ENCODE peak calls at places on chromosomes 1 and 21, in seven cellular contexts. Q is cardiac muscle cell; U is esophagus squamous epithelium; Y is hepatocyte; D is heart right ventricle; H is CD8-positive, alpha-beta T cell; B is astrocyte. O is an unnamed sample. For H3K4me1 and H3K36me3, the result is how much of the 10 kb centered on the place peaks cover.

GRCh38 chr1:11321656-11322491 is 48.9 kb downstream of the UBIAD1 start:
- DNase-seq in D (no peak), H (no peak), Q (no peak), B (no peak), U (no peak), Y (no peak), O (no peak)

GRCh38 chr1:89600792-89601191 is 32.1 kb upstream of the LRRC8C start:
- DNase-seq in U (no peak), H (no peak), Q (no peak), B (no peak), Y (no peak), D (no peak), O (no peak)

GRCh38 chr1:54838565-54839180 is 37.5 kb upstream of the TTC22 start:
- DNase-seq in Y (no peak), U (no peak), Q (no peak), H (no peak), B (no peak), D (no peak), O (no peak)

GRCh38 chr1:201566529-201566823 is 27.5 kb downstream of the NAV1 start:
- DNase-seq in D (no peak), Q (no peak), Y (no peak), U (no peak), H (no peak), B (no peak), O (no peak)

GRCh38 chr1:41461790-41462679 is 22.4 kb downstream of the EDN2 start:
- DNase-seq in B (peak), U (no peak), H (no peak), Q (peak), Y (peak), D (no peak), O (no peak)

GRCh38 chr1:226002667-226003501 is 3.7 kb upstream of the SDE2 start:
- DNase-seq in H (no peak), U (no peak), Y (peak), Q (peak), D (peak), B (peak), O (peak)

GRCh38 chr1:94799201-94799600 is 21.0 kb upstream of the SLC44A3 start:
- DNase-seq in U (no peak), H (no peak), Y (no peak), B (peak), D (no peak), Q (no peak), O (no peak)

GRCh38 chr1:7253118-7253480 is 467.8 kb downstream of the CAMTA1 start:
- DNase-seq in Y (no peak), Q (no peak), B (peak), D (no peak), H (no peak), U (no peak), O (no peak)

GRCh38 chr1:224929335-224930237 is at the start of gene DNAH14:
- DNase-seq in B (peak), U (no peak), D (peak), H (no peak), Y (peak), Q (peak), O (peak)

GRCh38 chr1:13450204-13450603 is 40.0 kb downstream of the PRAMEF20 start:
- DNase-seq in Q (no peak), Y (no peak), U (no peak), B (no peak), D (no peak), H (no peak), O (no peak)

GRCh38 chr1:30839827-30840359 is 68.7 kb downstream of the SDC3 start:
- DNase-seq in Y (no peak), D (no peak), B (no peak), Q (no peak), H (no peak), U (no peak), O (no peak)

GRCh38 chr1:119915517-119915916 is 19.2 kb upstream of the ADAM30 start:
- DNase-seq in H (no peak), U (no peak), Q (no peak), D (no peak), B (no peak), Y (no peak), O (no peak)

GRCh38 chr1:208455821-208456220 is 211.6 kb upstream of the PLXNA2 start:
- DNase-seq in B (peak), H (no peak), U (no peak), Q (no peak), Y (no peak), D (no peak), O (no peak)

GRCh38 chr1:234702342-234703000 is 92.5 kb upstream of the IRF2BP2 start:
- DNase-seq in H (no peak), U (no peak), Y (no peak), B (no peak), Q (no peak), D (no peak), O (peak)

GRCh38 chr1:28983509-28984310 is 69.3 kb downstream of the EPB41 start:
- DNase-seq in Q (no peak), U (no peak), Y (peak), H (peak), B (no peak), D (peak), O (no peak)

GRCh38 chr1:228986093-228986904 is 251.0 kb downstream of the RHOU start:
- DNase-seq in B (peak), D (peak), Q (peak), Y (peak), U (no peak), H (no peak), O (peak)

GRCh38 chr1:243746736-243747135 is 103.3 kb downstream of the AKT3 start:
- DNase-seq in Q (no peak), Y (no peak), B (no peak), H (no peak), U (no peak), D (no peak), O (no peak)

GRCh38 chr1:14304381-14304865 is 294.1 kb upstream of the KAZN start:
- DNase-seq in B (peak), Y (peak), H (no peak), D (no peak), Q (peak), U (no peak), O (no peak)

GRCh38 chr1:111199329-111199728 is 1.1 kb downstream of the DENND2D start:
- DNase-seq in Q (no peak), Y (no peak), D (no peak), U (no peak), H (peak), B (no peak), O (no peak)

GRCh38 chr1:163069655-163070277 is 605 bp downstream of the RGS4 start:
- DNase-seq in U (no peak), H (no peak), D (no peak), Y (no peak), Q (no peak), B (no peak), O (no peak)

GRCh38 chr1:12472798-12473551 is 145.0 kb downstream of the DHRS3 start:
- DNase-seq in Q (no peak), Y (peak), D (peak), U (no peak), B (no peak), H (peak), O (no peak)

GRCh38 chr1:228347181-228347580 is 59.5 kb downstream of the TRIM11 start:
- DNase-seq in Q (no peak), H (no peak), Y (no peak), B (no peak), D (no peak), U (no peak), O (peak)

GRCh38 chr1:95084317-95085176 is 11.8 kb upstream of the ALG14 start:
- DNase-seq in U (no peak), Y (peak), B (no peak), Q (no peak), H (peak), D (no peak), O (no peak)

GRCh38 chr1:245715970-245716369 is 561.2 kb downstream of the KIF26B start:
- DNase-seq in Q (peak), Y (no peak), D (no peak), U (no peak), H (no peak), B (peak), O (no peak)

GRCh38 chr21:44463716-44464115 is 8.4 kb downstream of the LRRC3 start:
- DNase-seq in H (no peak), Y (no peak), D (no peak), B (no peak), Q (peak), U (no peak), O (peak)

GRCh38 chr1:218476385-218476784 is 131.2 kb downstream of the TGFB2 start:
- DNase-seq in H (no peak), Q (peak), Y (no peak), B (peak), U (no peak), D (no peak), O (no peak)

GRCh38 chr1:159056069-159056698 is 20.4 kb downstream of the AIM2 start:
- DNase-seq in B (no peak), D (no peak), H (no peak), U (no peak), Y (no peak), Q (peak), O (no peak)

GRCh38 chr1:55589656-55590297 is 374.6 kb upstream of the USP24 start:
- DNase-seq in U (no peak), D (peak), Q (peak), B (peak), Y (no peak), H (no peak), O (peak)

DNA sequence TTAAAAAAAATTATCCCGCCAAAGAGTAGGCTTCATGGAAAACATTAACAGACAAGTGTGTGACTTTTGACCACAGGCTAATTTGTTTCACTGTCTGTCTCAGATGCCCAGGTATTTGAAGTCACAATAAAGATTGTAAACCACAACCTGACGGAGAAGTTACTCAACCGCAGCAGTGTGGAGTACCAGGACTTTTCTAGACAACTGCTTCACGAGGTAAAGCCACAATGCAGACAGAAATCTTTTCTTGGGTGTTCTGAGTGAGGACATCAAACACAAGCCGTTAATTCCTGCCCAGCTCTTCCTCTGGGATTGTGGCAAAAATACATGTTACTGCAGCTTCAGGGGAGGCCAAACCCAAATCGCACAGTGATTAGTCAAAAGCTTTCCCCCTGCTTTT is 30.9 kb downstream of the UMODL1 start:
- DNase-seq in Q (no peak), Y (peak), B (peak), D (no peak), H (no peak), U (no peak), O (no peak)
- H3K4me1 ChIP-seq in Q (under half), Y (under half), B (under half), D (under half), H (under half), U (under half), O (under half)

GRCh38 chr1:3136532-3136931 is 67.5 kb downstream of the PRDM16 start:
- DNase-seq in B (no peak), Y (no peak), H (no peak), D (no peak), Q (no peak), U (no peak), O (no peak)
- H3K27ac ChIP-seq in B (no peak), Y (no peak), H (no peak), D (no peak), Q (no peak), U (no peak), O (no peak)

GRCh38 chr1:45238846-45239245 is 32.4 kb upstream of the ZSWIM5 start:
- DNase-seq in U (no peak), H (no peak), D (no peak), Y (no peak), B (no peak), Q (no peak), O (no peak)

GRCh38 chr1:45243476-45244343 is 37.3 kb upstream of the ZSWIM5 start:
- DNase-seq in D (no peak), H (no peak), B (no peak), Y (no peak), U (no peak), Q (peak), O (no peak)

GRCh38 chr1:45246760-45247159 is 40.4 kb upstream of the ZSWIM5 start:
- DNase-seq in H (no peak), Y (peak), B (peak), Q (peak), U (no peak), D (no peak), O (no peak)

GRCh38 chr1:45250544-45250943 is 44.1 kb upstream of the ZSWIM5 start:
- DNase-seq in U (no peak), Y (no peak), B (no peak), H (no peak), D (no peak), Q (no peak), O (no peak)

GRCh38 chr1:45244660-45245059 is 38.3 kb upstream of the ZSWIM5 start:
- DNase-seq in D (no peak), U (no peak), Q (no peak), B (no peak), H (no peak), Y (no peak), O (no peak)
- H3K36me3 ChIP-seq in D (under half), U (under half), Q (under half), B (under half), H (under half), Y (under half), O (under half)

GRCh38 chr1:116983112-116983511 is 18.4 kb upstream of the CD101 start:
- DNase-seq in Q (no peak), Y (no peak), D (no peak), B (no peak), U (no peak), H (no peak), O (no peak)
- H3K4me1 ChIP-seq in Q (under half), Y (under half), D (under half), B (under half), U (under half), H (under half), O (under half)

GRCh38 chr1:38000233-38000528 is 5.1 kb downstream of the FHL3 start:
- DNase-seq in U (no peak), D (no peak), Y (no peak), B (no peak), Q (no peak), H (no peak), O (no peak)
- H3K27ac ChIP-seq in U (peak), D (peak), Y (peak), B (peak), Q (peak), H (no peak), O (peak)

GRCh38 chr1:52654063-52654462 is 21.1 kb downstream of the SHISAL2A start:
- DNase-seq in B (no peak), H (no peak), D (no peak), Q (no peak), Y (no peak), U (no peak), O (no peak)
- H3K36me3 ChIP-seq in B (under half), H (under half), D (under half), Q (under half), Y (under half), U (under half), O (under half)

GRCh38 chr1:202959276-202959620 is 1.1 kb upstream of the ADIPOR1 start:
- DNase-seq in D (no peak), U (no peak), H (no peak), B (peak), Q (no peak), Y (peak), O (no peak)

GRCh38 chr1:202958544-202959275 is 598 bp upstream of the ADIPOR1 start:
- DNase-seq in B (no peak), D (no peak), U (no peak), Y (no peak), Q (no peak), H (peak), O (no peak)

GRCh38 chr1:202957733-202958543 is at the start of gene ADIPOR1:
- DNase-seq in Y (peak), B (peak), H (peak), U (peak), D (peak), Q (peak), O (peak)

GRCh38 chr1:202964755-202965440 is 2.2 kb downstream of the CYB5R1 start:
- DNase-seq in Q (peak), U (no peak), Y (no peak), D (no peak), H (no peak), B (peak), O (no peak)

GRCh38 chr1:202961220-202961880 is 3.2 kb upstream of the ADIPOR1 start:
- DNase-seq in B (no peak), U (no peak), D (no peak), Y (no peak), Q (no peak), H (no peak), O (no peak)
- H3K4me1 ChIP-seq in B (under half), U (under half), D (half or more), Y (under half), Q (under half), H (under half), O (under half)

O was measured in aorta.